ENCODE peak calls at places on chromosomes 3 and 15, in eight cellular contexts. L is ovary; S is Peyer's patch; K is H1; U is gastrocnemius medialis; F is tibial nerve; Z is tibial artery; R is CD4-positive, alpha-beta memory T cell. N is an unnamed sample. For H3K27me3 and H3K4me1, the result is how much of the 10 kb centered on the place peaks cover.

GRCh38 chr3:32359766-32360513 is 31.7 kb upstream of the CMTM7 start:
- DNase-seq in F (no peak), Z (no peak), K (peak), S (no peak), U (no peak), L (no peak), R (no peak), N (no peak)

GRCh38 chr3:100060685-100061484 is 53.4 kb downstream of the FILIP1L start:
- DNase-seq in U (no peak), Z (no peak), S (no peak), L (peak), F (no peak), R (no peak), K (no peak), N (no peak)

GRCh38 chr15:69066646-69066995 is 52.1 kb downstream of the NOX5 start:
- DNase-seq in R (no peak), U (no peak), S (no peak), L (no peak), F (no peak), Z (no peak), K (no peak), N (no peak)

GRCh38 chr15:52010633-52011595 is 8.1 kb upstream of the MAPK6 start:
- DNase-seq in S (no peak), Z (no peak), U (peak), K (no peak), F (no peak), L (no peak), R (no peak), N (no peak)

GRCh38 chr3:11600501-11601282 is 43.0 kb downstream of the VGLL4 start:
- DNase-seq in U (peak), K (peak), R (no peak), F (peak), L (peak), Z (peak), S (peak), N (peak)

GRCh38 chr3:104564045-104564643 is 802.6 kb upstream of the ALCAM start:
- DNase-seq in K (no peak), S (peak), Z (no peak), U (no peak), L (peak), R (peak), F (peak), N (peak)

GRCh38 chr15:72340366-72340765 is 20.4 kb upstream of the CELF6 start:
- DNase-seq in F (no peak), U (no peak), L (no peak), S (no peak), Z (no peak), K (no peak), R (no peak), N (no peak)

GRCh38 chr3:56823421-56823926 is 21.7 kb upstream of the ARHGEF3 start:
- DNase-seq in Z (no peak), L (no peak), U (no peak), S (no peak), R (no peak), K (no peak), F (no peak), N (no peak)

GRCh38 chr3:149506540-149506939 is 32.0 kb downstream of the TM4SF4 start:
- DNase-seq in R (no peak), S (no peak), L (no peak), Z (no peak), U (no peak), K (no peak), F (no peak), N (no peak)

GRCh38 chr15:77642019-77642418 is 9.3 kb upstream of the LINGO1 start:
- DNase-seq in Z (no peak), U (no peak), F (no peak), R (no peak), L (no peak), K (no peak), S (no peak), N (no peak)

GRCh38 chr3:180457238-180457637 is 144.7 kb upstream of the TTC14 start:
- DNase-seq in L (no peak), F (no peak), Z (no peak), K (no peak), U (no peak), R (no peak), S (no peak), N (no peak)

GRCh38 chr15:92733934-92734521 is 78.5 kb upstream of the FAM174B start:
- DNase-seq in Z (no peak), S (no peak), U (no peak), F (no peak), L (peak), K (no peak), R (peak), N (peak)

GRCh38 chr3:150232992-150233451 is 175.1 kb upstream of the TSC22D2 start:
- DNase-seq in Z (no peak), K (no peak), F (no peak), U (no peak), R (no peak), S (no peak), L (no peak), N (no peak)

GRCh38 chr3:176155012-176155411 is 1042.3 kb downstream of the TBL1XR1 start:
- DNase-seq in R (no peak), L (no peak), F (no peak), K (no peak), Z (no peak), S (no peak), U (no peak), N (no peak)

GRCh38 chr3:24622138-24622537 is 127.5 kb upstream of the THRB start:
- DNase-seq in U (no peak), Z (no peak), L (no peak), R (no peak), S (no peak), F (no peak), K (no peak), N (no peak)

GRCh38 chr3:24623657-24624056 is 129.0 kb upstream of the THRB start:
- DNase-seq in Z (no peak), U (no peak), L (no peak), S (no peak), R (no peak), K (no peak), F (no peak), N (no peak)

GRCh38 chr3:24624938-24625681 is 130.5 kb upstream of the THRB start:
- DNase-seq in Z (no peak), L (no peak), K (no peak), F (no peak), U (no peak), R (no peak), S (no peak), N (no peak)

GRCh38 chr3:24628523-24629258 is 134.0 kb upstream of the THRB start:
- DNase-seq in S (no peak), U (peak), Z (no peak), R (no peak), L (no peak), F (no peak), K (no peak), N (peak)

GRCh38 chr3:24622696-24623225 is 128.1 kb upstream of the THRB start:
- DNase-seq in Z (no peak), K (no peak), U (no peak), L (no peak), S (no peak), R (no peak), F (no peak), N (no peak)
- H3K27me3 ChIP-seq in Z (under half), K (under half), U (under half), L (under half), S (under half), R (under half), F (under half), N (under half)

GRCh38 chr3:50359760-50360110 is 414 bp upstream of the TMEM115 start:
- DNase-seq in K (no peak), R (no peak), S (no peak), F (no peak), Z (no peak), L (no peak), U (no peak), N (no peak)
- H3K4me1 ChIP-seq in K (under half), R (under half), S (under half), F (under half), Z (under half), L (under half), U (under half), N (under half)

GRCh38 chr3:52357151-52358080 is 41.3 kb downstream of the DNAH1 start:
- DNase-seq in K (no peak), L (no peak), Z (no peak), F (no peak), S (no peak), U (no peak), R (no peak), N (no peak)

GRCh38 chr3:52361454-52361853 is 45.3 kb downstream of the DNAH1 start:
- DNase-seq in U (no peak), K (no peak), L (no peak), Z (no peak), S (no peak), R (no peak), F (no peak), N (no peak)

GRCh38 chr3:52361011-52361410 is 44.9 kb downstream of the DNAH1 start:
- DNase-seq in S (no peak), F (no peak), Z (no peak), L (no peak), R (no peak), U (no peak), K (no peak), N (no peak)

GRCh38 chr3:52358362-52358940 is 42.3 kb downstream of the DNAH1 start:
- DNase-seq in S (no peak), R (no peak), U (no peak), Z (no peak), F (no peak), K (no peak), L (no peak), N (no peak)

DNA sequence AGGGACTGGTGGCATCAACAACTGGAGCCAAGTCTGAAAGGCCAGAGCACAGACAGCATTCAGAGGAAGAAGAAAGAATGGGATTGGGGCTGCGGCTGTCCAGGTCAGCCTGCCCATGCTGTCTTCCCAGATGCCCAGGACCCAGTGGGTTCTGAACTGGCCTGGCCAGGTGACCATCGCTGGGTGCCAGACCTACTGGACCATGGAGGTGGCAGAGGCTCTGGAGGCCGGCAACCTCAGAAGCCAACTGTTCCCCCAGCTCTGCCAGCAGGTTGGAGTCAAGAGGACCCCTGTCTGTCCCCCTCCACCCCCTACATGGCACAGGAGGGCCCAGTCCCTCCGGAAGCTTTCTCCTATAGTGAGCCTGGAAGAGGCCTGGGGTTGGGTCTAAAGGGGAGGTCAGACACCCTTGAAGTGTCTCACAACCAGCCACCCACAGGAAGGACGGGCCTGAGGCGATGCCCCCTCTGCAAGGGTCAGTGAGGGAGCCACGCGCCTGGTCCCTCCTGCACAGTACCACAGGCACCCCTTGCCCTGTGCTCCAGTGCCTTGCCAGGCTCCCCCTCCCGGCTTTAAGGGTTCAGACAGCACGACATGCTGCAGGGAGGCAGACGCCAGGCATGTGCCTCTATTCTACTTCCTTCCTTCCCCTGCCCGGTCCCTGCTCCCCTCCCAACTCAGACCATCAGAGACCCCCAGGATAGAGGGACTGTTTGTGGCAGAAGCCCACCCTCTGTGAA is 43.2 kb downstream of the DNAH1 start:
- DNase-seq in S (no peak), K (no peak), L (no peak), Z (no peak), U (no peak), F (no peak), R (no peak), N (no peak)
- H3K27me3 ChIP-seq in S (under half), K (under half), L (under half), Z (under half), U (under half), F (under half), R (under half), N (under half)

DNA sequence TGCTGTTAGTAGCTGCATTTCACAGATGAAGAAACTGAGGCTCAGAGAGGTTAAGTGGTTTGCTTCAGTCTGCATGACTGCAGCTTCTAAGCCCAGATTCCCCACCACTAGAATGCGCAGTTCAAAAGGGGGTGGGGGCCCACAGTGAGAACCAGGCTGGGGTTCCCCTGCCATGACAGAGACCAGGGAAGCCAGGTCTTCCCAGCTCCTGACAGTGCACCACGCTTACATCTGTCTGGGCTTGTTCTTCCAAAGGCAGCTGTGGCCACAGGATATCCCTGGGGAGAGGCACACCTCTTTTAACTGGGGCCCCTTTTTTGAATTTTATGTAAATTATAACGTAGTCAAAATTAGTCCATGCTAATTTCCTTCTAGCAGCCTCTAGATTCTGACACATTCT is 5.3 kb downstream of the PLEKHO2 start:
- DNase-seq in K (no peak), L (no peak), Z (no peak), R (no peak), F (no peak), S (no peak), U (no peak), N (no peak)
- H3K4me1 ChIP-seq in K (under half), L (under half), Z (under half), R (half or more), F (half or more), S (under half), U (under half), N (under half)

GRCh38 chr15:89383635-89384604 is 49.3 kb upstream of the POLG start:
- DNase-seq in Z (no peak), F (peak), L (peak), K (no peak), R (no peak), S (peak), U (no peak), N (peak)

GRCh38 chr15:89389841-89390603 is 55.4 kb upstream of the POLG start:
- DNase-seq in U (no peak), F (no peak), L (no peak), S (no peak), R (no peak), K (no peak), Z (no peak), N (no peak)

GRCh38 chr15:89385596-89386242 is 51.1 kb upstream of the POLG start:
- DNase-seq in F (no peak), L (no peak), K (no peak), Z (no peak), S (no peak), U (no peak), R (no peak), N (no peak)

GRCh38 chr15:89391685-89392257 is 57.1 kb upstream of the POLG start:
- DNase-seq in U (no peak), R (no peak), L (no peak), S (no peak), Z (no peak), F (no peak), K (no peak), N (no peak)

GRCh38 chr15:89387140-89387903 is 52.7 kb upstream of the POLG start:
- DNase-seq in L (no peak), K (no peak), U (no peak), Z (no peak), F (no peak), S (no peak), R (no peak), N (no peak)
- H3K27me3 ChIP-seq in L (under half), K (half or more), U (under half), Z (half or more), F (half or more), S (under half), R (under half), N (under half)

DNA sequence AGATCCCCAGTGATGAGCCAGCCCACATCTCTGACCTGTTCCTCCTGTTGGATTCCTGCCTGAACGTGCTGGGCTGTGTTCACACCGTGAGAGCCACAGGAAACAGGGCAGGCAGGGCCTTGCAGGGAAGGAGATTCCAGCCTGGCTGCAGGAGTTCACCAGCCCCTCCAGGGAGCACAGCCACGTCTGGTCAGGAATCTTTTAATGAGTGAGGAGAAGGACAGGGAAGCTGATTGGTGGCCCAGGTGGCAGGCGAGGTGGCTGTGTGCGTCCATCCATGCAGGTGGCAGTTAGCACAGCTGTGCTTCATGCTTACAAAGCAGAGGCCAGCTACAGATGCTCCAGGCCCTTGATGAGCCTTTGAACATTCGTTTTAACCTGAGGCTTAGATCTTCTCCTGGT is 10.5 kb downstream of the LRRK1 start:
- DNase-seq in U (no peak), F (no peak), L (no peak), K (no peak), R (no peak), S (peak), Z (no peak), N (no peak)
- H3K4me1 ChIP-seq in U (under half), F (under half), L (under half), K (under half), R (under half), S (under half), Z (under half), N (under half)

GRCh38 chr15:100542290-100542689 is 13.5 kb upstream of the CERS3 start:
- DNase-seq in Z (no peak), K (no peak), R (no peak), U (no peak), F (no peak), S (no peak), L (no peak), N (no peak)

GRCh38 chr15:100547961-100548360 is 19.2 kb upstream of the CERS3 start:
- DNase-seq in U (no peak), F (no peak), S (no peak), R (no peak), K (no peak), Z (no peak), L (no peak), N (no peak)

GRCh38 chr15:100544290-100544945 is 15.7 kb upstream of the CERS3 start:
- DNase-seq in L (no peak), S (no peak), K (no peak), R (no peak), U (no peak), F (no peak), Z (no peak), N (no peak)

DNA sequence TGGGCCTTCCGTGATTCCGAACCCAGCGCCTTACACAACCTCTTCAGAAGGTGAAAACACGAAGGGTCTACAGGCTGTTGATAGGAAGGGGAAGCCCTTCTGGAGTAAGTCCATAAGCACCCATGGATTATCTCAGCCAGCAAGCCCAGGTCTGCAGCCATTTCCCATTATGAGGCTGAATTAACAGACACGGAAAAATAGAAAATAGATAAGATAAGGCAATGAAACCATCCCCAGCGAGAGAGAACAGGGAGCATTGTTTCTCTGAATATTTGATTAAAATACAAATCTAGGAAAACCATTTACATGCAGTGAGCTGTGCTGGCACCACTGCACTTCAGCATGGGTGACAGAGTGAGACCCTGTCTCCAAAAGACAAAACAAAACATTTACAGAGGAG is 16.2 kb upstream of the CERS3 start:
- DNase-seq in S (no peak), L (no peak), K (no peak), R (no peak), U (no peak), F (no peak), Z (no peak), N (no peak)
- H3K27me3 ChIP-seq in S (under half), L (under half), K (under half), R (under half), U (under half), F (under half), Z (under half), N (under half)

DNA sequence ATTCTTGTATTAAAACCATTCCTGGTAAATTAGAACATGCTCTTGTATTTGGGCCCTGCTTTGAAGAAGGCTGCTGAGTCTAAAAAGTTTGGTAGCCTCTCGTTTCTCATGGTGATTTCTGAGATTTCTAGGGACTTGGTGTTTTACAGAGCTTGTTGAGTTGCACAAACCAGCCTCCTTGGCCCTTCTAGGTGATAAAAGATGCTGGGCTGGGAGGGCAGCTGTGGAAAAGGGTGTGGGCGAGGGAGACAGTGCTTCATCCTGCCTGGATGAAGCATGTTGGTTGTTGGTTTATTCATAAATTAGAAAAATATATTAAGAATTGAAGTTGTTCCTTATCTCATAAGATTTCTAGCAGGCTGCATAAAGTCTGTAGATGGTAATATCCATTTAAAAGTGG is 151.7 kb downstream of the IGF1R start:
- DNase-seq in R (no peak), L (no peak), F (no peak), U (no peak), Z (no peak), K (no peak), S (no peak), N (no peak)
- H3K4me1 ChIP-seq in R (under half), L (under half), F (half or more), U (under half), Z (under half), K (under half), S (under half), N (under half)

GRCh38 chr3:194306109-194306686 is 44.9 kb downstream of the CPN2 start:
- DNase-seq in F (no peak), S (peak), R (peak), L (peak), K (no peak), U (no peak), Z (peak), N (no peak)
- H3K27me3 ChIP-seq in F (under half), S (under half), R (under half), L (under half), K (under half), U (under half), Z (under half), N (under half)

GRCh38 chr3:43320288-43320687 is 33.9 kb downstream of the SNRK start:
- DNase-seq in F (no peak), R (no peak), L (no peak), Z (no peak), K (no peak), S (no peak), U (no peak), N (no peak)
- H3K4me1 ChIP-seq in F (under half), R (half or more), L (under half), Z (under half), K (under half), S (under half), U (half or more), N (under half)

N was measured in small intestine.